ENCODE peak calls at places on chromosomes 7 and 10, in seven cellular contexts. Q, K, C, R, F, I and V are unnamed samples.

GRCh38 chr7:2044311-2044882 is 188.3 kb downstream of the MAD1L1 start:
- DNase-seq in Q (no peak), K (no peak), C (no peak), R (no peak), F (no peak), I (peak; percentile 76), V (no peak)

GRCh38 chr7:1893451-1893850 is 223.4 kb downstream of the ELFN1 start:
- DNase-seq in Q (no peak), K (no peak), C (no peak), R (no peak), F (no peak), I (no peak), V (no peak)

GRCh38 chr7:159197066-159197975 is 52.7 kb upstream of the VIPR2 start:
- DNase-seq in Q (no peak), K (no peak), C (no peak), R (no peak), F (no peak), I (no peak), V (no peak)

GRCh38 chr7:87032604-87033003 is 26.9 kb downstream of the ELAPOR2 start:
- DNase-seq in Q (no peak), K (no peak), C (no peak), R (no peak), F (no peak), I (no peak), V (no peak)

GRCh38 chr7:94414481-94414880 is 19.8 kb downstream of the COL1A2 start:
- DNase-seq in Q (no peak), K (no peak), C (no peak), R (peak; percentile 70), F (no peak), I (no peak), V (no peak)

GRCh38 chr10:72899545-72899944 is 6.0 kb downstream of the OIT3 start:
- DNase-seq in Q (no peak), K (no peak), C (no peak), R (no peak), F (no peak), I (no peak), V (no peak)

GRCh38 chr7:47100815-47101435 is 481.0 kb downstream of the TNS3 start:
- DNase-seq in Q (no peak), K (peak; percentile 65), C (peak; percentile 73), R (peak; percentile 66), F (peak; percentile 79), I (no peak), V (peak; percentile 34)

GRCh38 chr10:77983384-77984341 is 45.7 kb downstream of the POLR3A start:
- DNase-seq in Q (no peak), K (no peak), C (peak; percentile 18), R (peak; percentile 17), F (no peak), I (no peak), V (no peak)

GRCh38 chr7:71982847-71983246 is 429.3 kb downstream of the CALN1 start:
- DNase-seq in Q (no peak), K (no peak), C (no peak), R (no peak), F (no peak), I (no peak), V (no peak)

GRCh38 chr7:105906690-105907089 is 30.3 kb upstream of the ATXN7L1 start:
- DNase-seq in Q (no peak), K (no peak), C (no peak), R (no peak), F (no peak), I (no peak), V (no peak)

GRCh38 chr7:132080967-132081668 is 495.2 kb downstream of the PLXNA4 start:
- DNase-seq in Q (peak; percentile 75), K (no peak), C (no peak), R (peak; percentile 75), F (no peak), I (no peak), V (no peak)

GRCh38 chr10:37741831-37742230 is 115.6 kb downstream of the ZNF248 start:
- DNase-seq in Q (no peak), K (no peak), C (no peak), R (no peak), F (no peak), I (no peak), V (no peak)

GRCh38 chr10:99676435-99676834 is 17.1 kb downstream of the ENTPD7 start:
- DNase-seq in Q (no peak), K (no peak), C (peak; percentile 78), R (peak; percentile 79), F (no peak), I (no peak), V (no peak)

GRCh38 chr7:96708872-96709271 is 774 bp downstream of the SEM1 start:
- DNase-seq in Q (no peak), K (no peak), C (no peak), R (no peak), F (peak; percentile 2), I (no peak), V (no peak)

GRCh38 chr7:143978585-143978984 is 21.5 kb upstream of the OR6B1 start:
- DNase-seq in Q (no peak), K (no peak), C (no peak), R (no peak), F (no peak), I (no peak), V (no peak)

GRCh38 chr10:28676297-28676967 is 889 bp upstream of the BAMBI start:
- DNase-seq in Q (no peak), K (peak; percentile 26), C (no peak), R (no peak), F (no peak), I (peak; percentile 82), V (no peak)

GRCh38 chr10:128848807-128849206 is 618.2 kb upstream of the MGMT start:
- DNase-seq in Q (no peak), K (no peak), C (no peak), R (no peak), F (no peak), I (no peak), V (no peak)

GRCh38 chr7:84701524-84702306 is 485.1 kb downstream of the SEMA3D start:
- DNase-seq in Q (no peak), K (peak; percentile 31), C (peak; percentile 98), R (peak; percentile 99), F (peak; percentile 95), I (no peak), V (peak; percentile 40)

GRCh38 chr7:104791065-104791464 is 222.9 kb upstream of the KMT2E start:
- DNase-seq in Q (no peak), K (no peak), C (peak; percentile 59), R (no peak), F (peak; percentile 16), I (no peak), V (no peak)

GRCh38 chr7:127585044-127585953 is at the start of gene GCC1:
- DNase-seq in Q (peak; percentile 91), K (peak; percentile 95), C (peak; percentile 84), R (peak; percentile 88), F (peak; percentile 87), I (peak; percentile 94), V (peak; percentile 40)

DNA sequence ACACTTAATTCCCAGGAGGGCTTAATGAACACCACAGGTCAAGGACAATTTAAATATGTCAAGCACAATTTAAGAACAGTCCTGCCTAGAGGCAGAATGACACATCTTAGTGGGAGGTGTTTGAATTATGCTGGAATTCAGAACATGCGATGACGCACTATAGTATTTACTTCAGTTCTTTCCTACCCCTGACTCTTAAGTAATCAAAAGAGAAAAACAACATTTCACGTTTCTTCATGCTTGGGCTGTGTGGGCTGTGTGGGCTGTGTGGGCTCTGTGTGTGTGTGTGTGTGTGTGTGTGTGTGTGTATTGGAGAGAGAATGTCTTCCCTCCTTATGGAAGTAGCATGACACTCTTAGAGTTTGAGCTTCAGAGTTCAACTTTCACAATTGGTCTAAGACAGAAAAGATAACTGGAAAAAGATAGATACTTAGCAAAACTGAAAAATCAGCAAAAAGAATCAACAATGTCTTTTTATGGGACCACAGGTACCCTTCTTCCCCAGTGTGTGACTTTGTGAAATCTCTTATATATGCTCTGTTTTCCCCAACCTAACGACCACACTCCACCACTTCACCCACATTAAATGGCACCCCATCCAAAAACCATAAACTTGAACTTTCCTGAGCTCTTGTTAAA is 33.7 kb upstream of the CABCOCO1 start:
- DNase-seq in Q (no peak), K (no peak), C (peak; percentile 84), R (peak; percentile 92), F (peak; percentile 88), I (no peak), V (peak; percentile 94)
- H3K27ac ChIP-seq in Q (no peak overlapping the region), K (peak overlapping the region; percentile 8), C (peak overlapping the region; percentile 70), R (peak overlapping the region; percentile 79), F (peak overlapping the region; percentile 82), I (peak overlapping the region; percentile 52), V (peak overlapping the region; percentile 14)

DNA sequence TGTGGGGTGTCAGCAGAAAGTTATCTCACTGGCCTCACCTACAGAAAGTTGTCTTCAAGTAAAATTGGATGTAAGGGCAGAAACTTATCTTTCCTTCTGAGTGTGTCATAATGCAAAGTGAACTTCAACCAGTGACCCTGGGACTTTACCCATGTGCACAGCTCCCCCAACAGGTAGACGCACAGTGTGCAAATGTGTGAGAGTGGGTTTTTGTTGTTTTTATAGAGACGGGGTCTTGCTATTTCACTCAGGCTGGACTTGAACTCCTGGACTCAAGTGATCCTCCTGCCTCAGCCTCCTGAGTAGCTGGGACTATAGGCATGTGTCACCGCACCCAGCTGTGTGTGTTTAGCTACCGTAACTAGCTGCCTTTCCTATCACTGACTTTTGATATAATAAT is 6.4 kb upstream of the KAZALD1 start:
- DNase-seq in Q (no peak), K (no peak), C (no peak), R (no peak), F (no peak), I (no peak), V (no peak)
- TF ChIP-seq CTCF in Q (no peak), K (no peak), C (peak; percentile 28), R (peak; percentile 17), F (no peak), I (no peak), V (peak; percentile 30)

GRCh38 chr7:134535272-134535918 is 8.0 kb downstream of the AKR1B10 start:
- DNase-seq in Q (no peak), K (no peak), C (no peak), R (no peak), F (no peak), I (no peak), V (no peak)

GRCh38 chr7:134534633-134535032 is 7.3 kb downstream of the AKR1B10 start:
- DNase-seq in Q (no peak), K (no peak), C (no peak), R (no peak), F (no peak), I (no peak), V (no peak)

GRCh38 chr7:134532155-134533089 is 5.1 kb downstream of the AKR1B10 start:
- DNase-seq in Q (no peak), K (peak; percentile 83), C (no peak), R (no peak), F (no peak), I (no peak), V (peak; percentile 64)

GRCh38 chr7:134533288-134533771 is 6.0 kb downstream of the AKR1B10 start:
- DNase-seq in Q (no peak), K (no peak), C (no peak), R (peak; percentile 37), F (no peak), I (no peak), V (no peak)

DNA sequence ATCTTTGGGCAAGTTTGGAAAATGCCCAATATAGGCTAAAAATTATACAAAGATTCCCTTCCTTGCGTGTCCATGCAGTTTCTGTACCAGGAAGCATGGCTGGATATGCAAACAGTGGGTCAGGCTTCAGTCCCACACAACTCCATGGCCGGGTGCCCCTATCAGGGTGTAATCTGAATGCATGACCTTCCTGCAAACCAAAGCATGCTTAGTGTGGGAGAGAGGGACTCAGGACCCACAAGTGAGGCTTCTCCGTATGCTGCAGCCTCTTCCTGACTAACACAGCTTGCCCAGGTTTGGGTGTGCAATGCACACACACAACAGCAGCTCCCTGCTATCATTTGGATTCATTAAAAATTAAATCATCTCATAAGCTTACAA is 8.5 kb downstream of the AKR1B10 start:
- DNase-seq in Q (no peak), K (no peak), C (no peak), R (no peak), F (no peak), I (no peak), V (no peak)
- H3K27ac ChIP-seq in Q (peak overlapping the region; percentile 56), K (no peak overlapping the region), C (no peak overlapping the region), R (no peak overlapping the region), F (peak overlapping the region; percentile 91), I (no peak overlapping the region), V (no peak overlapping the region)

GRCh38 chr10:130244031-130244927 is 108.1 kb downstream of the GLRX3 start:
- DNase-seq in Q (peak; percentile 30), K (peak; percentile 10), C (no peak), R (no peak), F (no peak), I (peak; percentile 54), V (no peak)
- TF ChIP-seq CTCF in Q (no peak), K (no peak), C (no peak), R (no peak), F (no peak), I (no peak), V (no peak)